ENCODE peak calls at places on chromosomes 2 and 18, in nine cellular contexts. H, C, N, M, V, W, X, Z and T are unnamed samples.

GRCh38 chr2:14626873-14627272 is 5.6 kb upstream of the LRATD1 start:
- DNase-seq in H (no peak), C (no peak), N (no peak), M (no peak), V (no peak), W (no peak), X (no peak), Z (no peak), T (no peak)

GRCh38 chr2:191899442-191899841 is 52.6 kb upstream of the CAVIN2 start:
- DNase-seq in H (no peak), C (no peak), N (no peak), M (no peak), V (no peak), W (peak), X (no peak), Z (no peak), T (no peak)

GRCh38 chr18:20971886-20972267 is 139.7 kb downstream of the ROCK1 start:
- DNase-seq in H (peak), C (peak), N (no peak), M (peak), V (peak), W (peak), X (peak), Z (no peak), T (peak)

GRCh38 chr2:7468955-7469354 is 551.7 kb downstream of the RNF144A start:
- DNase-seq in H (no peak), C (no peak), N (no peak), M (no peak), V (no peak), W (no peak), X (no peak), Z (no peak), T (no peak)

GRCh38 chr2:39913648-39914456 is 134.8 kb upstream of the THUMPD2 start:
- DNase-seq in H (peak), C (peak), N (no peak), M (peak), V (peak), W (peak), X (peak), Z (peak), T (peak)

GRCh38 chr18:36828157-36828629 is 609 bp downstream of the TPGS2 start:
- DNase-seq in H (no peak), C (peak), N (peak), M (no peak), V (peak), W (peak), X (peak), Z (no peak), T (peak)

GRCh38 chr2:179031731-179032408 is 18.1 kb downstream of the CCDC141 start:
- DNase-seq in H (no peak), C (no peak), N (no peak), M (no peak), V (no peak), W (no peak), X (no peak), Z (peak), T (no peak)

GRCh38 chr18:46412831-46413371 is 244.1 kb downstream of the LOXHD1 start:
- DNase-seq in H (no peak), C (no peak), N (no peak), M (no peak), V (no peak), W (no peak), X (no peak), Z (no peak), T (no peak)

GRCh38 chr2:139048017-139048416 is 267.8 kb upstream of the NXPH2 start:
- DNase-seq in H (no peak), C (no peak), N (no peak), M (no peak), V (no peak), W (no peak), X (no peak), Z (no peak), T (no peak)

GRCh38 chr18:58280159-58280540 is 236.1 kb downstream of the NEDD4L start:
- DNase-seq in H (no peak), C (no peak), N (no peak), M (no peak), V (no peak), W (no peak), X (no peak), Z (no peak), T (no peak)
- TF ChIP-seq MAX in H (no peak), C (no peak), N (no peak), M (no peak), V (no peak), W (no peak), X (no peak), Z (no peak), T (no peak)

GRCh38 chr2:136021976-136022375 is 36.5 kb upstream of the DARS1 start:
- DNase-seq in H (no peak), C (no peak), N (no peak), M (no peak), V (no peak), W (no peak), X (no peak), Z (no peak), T (no peak)
- TF ChIP-seq MAX in H (no peak), C (no peak), N (no peak), M (no peak), V (no peak), W (no peak), X (no peak), Z (no peak), T (no peak)

GRCh38 chr2:126912201-126912600 is 13.5 kb downstream of the TEX51 start:
- DNase-seq in H (no peak), C (no peak), N (no peak), M (no peak), V (no peak), W (no peak), X (no peak), Z (no peak), T (no peak)

GRCh38 chr2:126911111-126911796 is 12.6 kb downstream of the TEX51 start:
- DNase-seq in H (no peak), C (no peak), N (no peak), M (no peak), V (no peak), W (no peak), X (no peak), Z (no peak), T (no peak)

GRCh38 chr2:126909781-126910180 is 11.1 kb downstream of the TEX51 start:
- DNase-seq in H (peak), C (no peak), N (no peak), M (no peak), V (no peak), W (no peak), X (no peak), Z (no peak), T (no peak)

GRCh38 chr2:126909366-126909765 is 10.7 kb downstream of the TEX51 start:
- DNase-seq in H (no peak), C (no peak), N (no peak), M (no peak), V (no peak), W (no peak), X (no peak), Z (no peak), T (no peak)

DNA sequence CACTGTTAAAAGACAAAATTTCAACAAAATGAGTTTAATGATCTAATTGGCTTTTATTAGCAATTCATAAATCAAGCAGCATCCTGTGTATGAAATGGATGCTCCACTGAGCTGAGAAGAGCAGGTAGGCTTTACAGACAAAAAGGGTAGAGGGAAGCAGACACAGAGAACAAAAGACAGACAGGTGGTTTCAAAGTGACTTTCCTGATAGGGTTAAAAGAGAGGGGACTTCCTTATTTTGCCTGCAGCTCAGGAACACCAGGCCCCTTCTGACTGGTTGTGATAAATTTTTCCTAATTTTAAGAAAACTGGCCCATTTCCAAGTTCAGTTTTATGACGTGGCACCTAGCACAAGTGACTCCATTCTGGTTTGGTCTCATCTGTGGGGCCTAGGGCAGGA is 11.9 kb downstream of the TEX51 start:
- DNase-seq in H (no peak), C (no peak), N (no peak), M (no peak), V (no peak), W (no peak), X (no peak), Z (no peak), T (no peak)
- TF ChIP-seq MAX in H (no peak), C (no peak), N (no peak), M (no peak), V (no peak), W (no peak), X (no peak), Z (no peak), T (no peak)

GRCh38 chr18:31651369-31651768 is 33.0 kb downstream of the B4GALT6 start:
- DNase-seq in H (no peak), C (no peak), N (no peak), M (no peak), V (no peak), W (no peak), X (no peak), Z (no peak), T (no peak)
- TF ChIP-seq MAX in H (no peak), C (no peak), N (no peak), M (no peak), V (no peak), W (no peak), X (no peak), Z (no peak), T (no peak)